ENCODE peak calls at places on chromosome X, in six cellular contexts. L, X, J, G, M and K are unnamed samples.

GRCh38 chrX:10243056-10243455 is 86.3 kb downstream of the CLCN4 start:
- DNase-seq in L (no peak), J (no peak), X (no peak), G (no peak), M (no peak), K (no peak)

GRCh38 chrX:143165778-143166177 is 140.1 kb downstream of the SPANXN4 start:
- DNase-seq in J (no peak), M (no peak), X (no peak), L (no peak), G (no peak), K (no peak)

GRCh38 chrX:25219480-25219879 is 203.7 kb upstream of the ARX start:
- DNase-seq in M (no peak), L (no peak), J (no peak), X (no peak), G (no peak), K (no peak)

GRCh38 chrX:55160685-55161552 is 59.2 kb upstream of the PAGE5 start:
- DNase-seq in L (peak; percentile 44), M (peak; percentile 91), G (peak; percentile 95), J (peak; percentile 88), X (peak; percentile 84), K (peak; percentile 30)

GRCh38 chrX:109936598-109936997 is 66.3 kb upstream of the TMEM164 start:
- DNase-seq in L (no peak), M (no peak), X (no peak), J (no peak), G (no peak), K (no peak)

GRCh38 chrX:133923113-133923512 is 62.3 kb downstream of the GPC3 start:
- DNase-seq in J (no peak), X (no peak), G (no peak), L (no peak), M (no peak), K (no peak)

GRCh38 chrX:68193234-68193633 is 240.1 kb downstream of the OPHN1 start:
- DNase-seq in G (no peak), L (no peak), J (no peak), M (no peak), X (no peak), K (no peak)

GRCh38 chrX:141903400-141904155 is at the start of gene MAGEC1:
- DNase-seq in L (no peak), X (no peak), G (peak; percentile 18), J (no peak), M (no peak), K (no peak)

GRCh38 chrX:105664243-105664642 is 158.1 kb upstream of the NRK start:
- DNase-seq in M (no peak), G (no peak), J (no peak), L (no peak), X (no peak), K (no peak)

GRCh38 chrX:15903186-15903681 is 48.6 kb upstream of the AP1S2 start:
- DNase-seq in L (peak; percentile 7), G (no peak), J (no peak), M (no peak), X (no peak), K (peak; percentile 1)

DNA sequence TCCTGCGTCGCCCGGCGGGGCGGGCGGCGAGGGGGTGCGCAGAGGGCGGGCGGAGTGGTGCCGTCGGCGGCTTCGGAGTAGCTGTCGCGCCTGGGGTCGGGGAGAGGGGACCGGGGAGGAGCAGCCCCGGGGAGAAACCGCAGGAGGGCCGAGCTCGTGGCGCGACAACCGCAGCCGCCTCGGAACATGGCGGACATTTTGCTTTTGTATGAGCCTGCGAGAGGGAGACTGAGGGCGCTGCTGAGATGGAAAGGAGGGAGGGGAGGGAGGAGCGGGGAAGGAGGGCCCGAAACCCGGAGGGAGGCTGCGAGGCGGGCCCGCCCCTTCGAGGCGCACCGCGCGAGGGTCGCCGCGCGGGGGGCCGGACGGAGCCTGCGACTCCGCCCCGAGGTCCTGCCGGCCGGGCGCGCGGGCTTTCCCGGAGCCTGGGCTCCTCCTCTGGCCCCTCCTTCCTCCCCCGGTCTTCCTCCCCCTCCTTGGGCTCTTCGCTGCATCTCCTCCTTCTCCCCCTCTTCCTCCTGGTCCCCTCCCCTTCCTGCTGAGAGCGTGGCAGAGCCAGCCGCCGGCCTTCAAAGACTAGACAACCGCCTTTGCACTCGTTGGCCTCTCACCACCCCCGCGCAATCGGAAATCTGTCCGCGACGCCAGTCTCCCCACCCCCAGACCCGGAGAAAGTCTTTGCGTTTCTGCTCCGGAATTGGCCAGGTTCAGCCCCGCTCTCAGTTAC is 1.1 kb downstream of the INTS6L start:
- DNase-seq in J (peak; percentile 78), X (peak; percentile 78), M (peak; percentile 80), L (peak; percentile 52), G (peak; percentile 93), K (peak; percentile 57)
- TF ChIP-seq POLR2A in J (peak; percentile 30), X (peak; percentile 38), M (peak; percentile 33), L (peak; percentile 35), G (no peak), K (peak; percentile 56)

GRCh38 chrX:49160908-49161307 is 1.6 kb upstream of the MAGIX start:
- DNase-seq in M (no peak), J (no peak), X (no peak), G (no peak), L (no peak), K (no peak)

GRCh38 chrX:49164589-49165360 is 2.2 kb downstream of the MAGIX start:
- DNase-seq in L (no peak), X (no peak), M (no peak), G (no peak), J (no peak), K (no peak)

GRCh38 chrX:49165901-49166881 is 3.6 kb downstream of the MAGIX start:
- DNase-seq in G (peak; percentile 89), M (peak; percentile 65), L (no peak), X (peak; percentile 88), J (peak; percentile 66), K (peak; percentile 37)

GRCh38 chrX:49162620-49163019 is at the start of gene MAGIX:
- DNase-seq in G (peak; percentile 89), J (peak; percentile 71), L (no peak), X (no peak), M (peak; percentile 55), K (no peak)

GRCh38 chrX:49163555-49164419 is 1.2 kb downstream of the MAGIX start:
- DNase-seq in L (peak; percentile 70), X (peak; percentile 71), M (peak; percentile 89), J (peak; percentile 86), G (peak; percentile 98), K (no peak)
- TF ChIP-seq POLR2A in L (no peak), X (peak; percentile 55), M (peak; percentile 38), J (no peak), G (peak; percentile 33), K (no peak)

GRCh38 chrX:17713288-17713687 is 24.0 kb upstream of the SCML1 start:
- DNase-seq in M (no peak), J (no peak), G (no peak), X (no peak), L (no peak), K (no peak)

GRCh38 chrX:17719651-17720050 is 17.6 kb upstream of the SCML1 start:
- DNase-seq in M (no peak), X (no peak), J (no peak), L (no peak), G (no peak), K (no peak)

DNA sequence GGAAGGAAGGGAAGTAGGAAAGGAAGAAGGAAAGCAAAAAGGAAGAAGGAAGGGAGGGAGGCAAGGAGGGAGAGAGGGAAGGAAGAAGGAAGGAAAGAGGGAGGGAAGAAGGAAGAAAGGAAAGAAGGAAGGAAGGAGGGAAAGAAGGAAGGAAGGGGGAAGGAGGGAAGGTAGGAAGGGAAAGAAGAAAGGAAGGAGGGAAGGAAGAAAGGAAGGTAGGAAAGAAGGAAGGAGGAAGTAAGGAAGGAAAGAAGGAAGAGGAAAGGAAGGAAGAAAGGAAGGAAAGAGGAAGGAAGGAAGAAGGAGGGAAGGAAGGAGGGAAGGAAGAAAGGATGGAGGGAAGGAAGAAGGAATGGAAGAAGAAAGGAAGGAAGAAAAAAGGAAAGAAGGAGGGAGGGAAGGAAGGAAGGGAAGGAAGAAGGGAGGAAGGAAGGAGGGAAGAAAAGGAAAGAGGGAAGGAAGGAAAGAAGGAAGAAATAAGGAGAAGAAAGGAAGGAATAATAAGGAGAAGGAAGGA is 18.6 kb upstream of the SCML1 start:
- DNase-seq in J (no peak), L (no peak), X (no peak), M (no peak), G (no peak), K (no peak)
- TF ChIP-seq POLR2A in J (no peak), L (no peak), X (no peak), M (no peak), G (no peak), K (no peak)

DNA sequence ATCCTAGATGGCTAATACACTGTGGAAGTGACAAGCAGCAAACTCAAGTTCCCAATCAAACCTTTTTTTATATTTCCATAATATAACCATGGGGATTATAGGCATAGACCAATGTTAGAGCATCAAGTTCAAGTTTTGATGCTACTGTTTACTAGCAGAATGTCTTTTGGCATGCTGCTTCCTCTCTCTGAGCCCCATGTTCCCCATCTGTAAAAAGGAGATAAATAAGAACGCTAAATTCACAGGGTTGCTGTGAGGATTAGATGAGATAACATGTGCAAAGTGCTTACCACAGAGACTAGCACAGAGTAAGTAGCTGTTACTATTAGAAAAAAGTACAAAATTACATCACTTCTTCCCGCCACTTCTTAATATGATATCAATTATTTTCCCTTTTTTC is 18.0 kb downstream of the MBNL3 start:
- DNase-seq in G (no peak), X (no peak), L (no peak), J (no peak), M (no peak), K (no peak)
- TF ChIP-seq POLR2A in G (no peak), X (no peak), L (no peak), J (no peak), M (no peak), K (no peak)

GRCh38 chrX:39857780-39858179 is 240.0 kb downstream of the BCOR start:
- DNase-seq in X (no peak), M (no peak), L (no peak), G (no peak), J (no peak), K (no peak)

GRCh38 chrX:39855748-39856129 is 242.0 kb downstream of the BCOR start:
- DNase-seq in J (peak; percentile 54), M (no peak), X (no peak), L (no peak), G (no peak), K (peak; percentile 7)

GRCh38 chrX:39856472-39857121 is 241.2 kb downstream of the BCOR start:
- DNase-seq in L (no peak), G (no peak), X (no peak), J (peak; percentile 56), M (no peak), K (no peak)

GRCh38 chrX:39862958-39863357 is 234.8 kb downstream of the BCOR start:
- DNase-seq in X (no peak), L (no peak), J (no peak), M (no peak), G (no peak), K (no peak)

GRCh38 chrX:39859991-39860861 is 237.5 kb downstream of the BCOR start:
- DNase-seq in L (no peak), M (no peak), J (peak; percentile 34), X (no peak), G (no peak), K (no peak)
- TF ChIP-seq POLR2A in L (no peak), M (no peak), J (no peak), X (no peak), G (no peak), K (no peak)